ENCODE peak calls at places on chromosomes 4 and X, in seven cellular contexts. W is HFF-Myc, P is heart left ventricle, Z is fibroblast of lung, E is colonic mucosa, L is foreskin fibroblast, H is dorsolateral prefrontal cortex. S is an unnamed sample.

GRCh38 chr4:77146426-77147399 is 10.3 kb upstream of the CCNG2 start:
- DNase-seq in W (no peak), P (no peak), Z (no peak), E (no peak), L (peak; percentile 45), H (no peak), S (peak; percentile 98)

GRCh38 chr4:12965334-12965733 is 518.8 kb downstream of the RAB28 start:
- DNase-seq in W (no peak), P (no peak), Z (no peak), E (no peak), L (no peak), H (no peak), S (no peak)

GRCh38 chr4:183327827-183328226 is 5.6 kb upstream of the CLDN24 start:
- DNase-seq in W (no peak), P (no peak), Z (no peak), E (no peak), L (no peak), H (no peak), S (no peak)

GRCh38 chrX:52425710-52426245 is 57.0 kb downstream of the XAGE2 start:
- DNase-seq in W (no peak), P (no peak), Z (peak; percentile 24), E (no peak), L (peak; percentile 49), H (no peak), S (no peak)

GRCh38 chr4:81473086-81473396 is 1.3 kb upstream of the RASGEF1B start:
- DNase-seq in W (no peak), P (no peak), Z (no peak), E (no peak), L (no peak), H (no peak), S (no peak)

GRCh38 chr4:3329887-3330286 is 37.1 kb downstream of the RGS12 start:
- DNase-seq in W (no peak), P (no peak), Z (no peak), E (no peak), L (no peak), H (no peak), S (no peak)

GRCh38 chrX:9873360-9873759 is 87.1 kb downstream of the SHROOM2 start:
- DNase-seq in W (no peak), P (no peak), Z (no peak), E (no peak), L (no peak), H (no peak), S (no peak)

GRCh38 chrX:18985186-18985435 is 1.2 kb upstream of the PHKA2 start:
- DNase-seq in W (no peak), P (no peak), Z (no peak), E (no peak), L (no peak), H (no peak), S (no peak)

GRCh38 chrX:50905334-50905733 is 5.2 kb upstream of the BMP15 start:
- DNase-seq in W (no peak), P (no peak), Z (peak; percentile 0), E (peak; percentile 21), L (no peak), H (no peak), S (no peak)

GRCh38 chrX:44876076-44876475 is 3.1 kb downstream of the KDM6A start:
- DNase-seq in W (no peak), P (no peak), Z (peak; percentile 10), E (no peak), L (peak; percentile 10), H (no peak), S (no peak)
- H3K4me3 ChIP-seq in W (peak overlapping the region; percentile 66), P (peak overlapping the region; percentile 86), Z (peak overlapping the region; percentile 78), E (no peak overlapping the region), L (peak overlapping the region; percentile 91), H (peak overlapping the region; percentile 91), S (peak overlapping the region; percentile 83)

GRCh38 chrX:39652336-39652735 is 445.4 kb downstream of the BCOR start:
- DNase-seq in W (no peak), P (no peak), Z (peak; percentile 11), E (peak; percentile 27), L (peak; percentile 49), H (no peak), S (no peak)
- TF ChIP-seq CTCF in W (peak; percentile 41), P (peak; percentile 29), Z (no peak), E (no peak), L (peak; percentile 39), H (peak; percentile 45), S (peak; percentile 46)

GRCh38 chr4:108031427-108032083 is 41.9 kb downstream of the HADH start:
- DNase-seq in W (no peak), P (no peak), Z (no peak), E (no peak), L (no peak), H (no peak), S (no peak)
- H3K4me3 ChIP-seq in W (no peak overlapping the region), P (no peak overlapping the region), Z (no peak overlapping the region), E (no peak overlapping the region), L (no peak overlapping the region), H (no peak overlapping the region), S (no peak overlapping the region)

DNA sequence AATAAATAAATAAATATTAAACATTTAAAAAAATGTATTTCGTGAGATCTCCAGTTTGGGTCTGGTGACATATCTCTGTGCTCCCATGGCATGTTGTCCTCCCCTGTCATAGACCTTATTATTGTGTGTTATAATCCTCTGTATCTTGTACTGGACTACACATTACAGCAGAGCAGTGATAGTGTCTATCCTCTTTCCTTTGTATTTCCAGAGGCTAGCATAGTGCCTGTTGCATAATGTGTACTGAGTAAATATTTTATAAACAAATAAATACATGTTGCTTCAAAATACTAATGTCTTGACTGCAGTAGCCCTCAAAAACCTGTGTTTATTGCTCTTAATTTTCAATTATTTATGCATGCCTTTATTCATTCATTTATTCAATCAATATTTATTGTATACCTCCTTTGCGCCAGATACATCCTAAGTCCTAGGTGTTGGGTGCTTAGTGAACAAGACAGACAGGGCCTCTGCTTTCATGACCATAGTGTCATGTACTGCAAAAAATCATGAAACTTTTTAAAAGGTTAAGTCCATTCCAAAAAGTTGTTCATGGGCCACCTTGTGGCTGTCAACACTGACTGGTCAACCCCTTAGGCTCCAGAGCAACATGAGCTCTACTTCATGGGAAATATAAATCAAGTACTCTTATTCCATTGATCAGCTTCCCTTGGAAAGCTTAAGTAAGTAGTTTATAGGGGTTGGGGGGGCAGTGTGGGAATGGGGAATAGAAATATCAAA is 303.9 kb downstream of the IQCM start:
- DNase-seq in W (no peak), P (no peak), Z (no peak), E (no peak), L (no peak), H (no peak), S (no peak)
- TF ChIP-seq CTCF in W (no peak), P (no peak), Z (no peak), E (no peak), L (no peak), H (no peak), S (no peak)

GRCh38 chrX:47583240-47583861 is 1.1 kb downstream of the TIMP1 start:
- DNase-seq in W (no peak), P (no peak), Z (no peak), E (no peak), L (no peak), H (no peak), S (no peak)
- H3K4me3 ChIP-seq in W (peak overlapping the region; percentile 64), P (peak overlapping the region; percentile 66), Z (peak overlapping the region; percentile 73), E (peak overlapping the region; percentile 13), L (peak overlapping the region; percentile 75), H (no peak overlapping the region), S (no peak overlapping the region)

GRCh38 chrX:129772796-129773431 is 6.8 kb upstream of the SASH3 start:
- DNase-seq in W (no peak), P (peak; percentile 77), Z (no peak), E (peak; percentile 75), L (no peak), H (peak; percentile 48), S (no peak)
- TF ChIP-seq CTCF in W (no peak), P (no peak), Z (no peak), E (no peak), L (no peak), H (no peak), S (no peak)